ENCODE peak calls at places on chromosome 11, in eight cellular contexts. One of them, this sample, is unnamed. For H3K36me3, the result is how much of the 10 kb centered on the place peaks cover.

GRCh38 chr11:128579790-128580504 is 7.4 kb downstream of the ETS1 start:
- DNase-seq in astrocyte: no peak
- DNase-seq in stomach: no peak
- DNase-seq in brain microvascular endothelial cell: peak
- DNase-seq in gastrocnemius medialis: no peak
- DNase-seq in ovary: no peak
- DNase-seq in GM23248: peak
- DNase-seq in kidney epithelial cell: no peak
- DNase-seq in this sample: no peak

GRCh38 chr11:64826578-64827450 is 16.5 kb upstream of the MEN1 start:
- DNase-seq in astrocyte: no peak
- DNase-seq in stomach: no peak
- DNase-seq in brain microvascular endothelial cell: no peak
- DNase-seq in gastrocnemius medialis: no peak
- DNase-seq in ovary: no peak
- DNase-seq in GM23248: no peak
- DNase-seq in kidney epithelial cell: no peak
- DNase-seq in this sample: no peak

GRCh38 chr11:71364176-71364671 is 84.0 kb downstream of the DHCR7 start:
- DNase-seq in astrocyte: no peak
- DNase-seq in stomach: no peak
- DNase-seq in brain microvascular endothelial cell: no peak
- DNase-seq in gastrocnemius medialis: no peak
- DNase-seq in ovary: peak
- DNase-seq in GM23248: no peak
- DNase-seq in kidney epithelial cell: no peak
- DNase-seq in this sample: peak

GRCh38 chr11:131749100-131749499 is 378.7 kb downstream of the NTM start:
- DNase-seq in astrocyte: peak
- DNase-seq in stomach: no peak
- DNase-seq in brain microvascular endothelial cell: peak
- DNase-seq in gastrocnemius medialis: no peak
- DNase-seq in ovary: no peak
- DNase-seq in GM23248: peak
- DNase-seq in kidney epithelial cell: no peak
- DNase-seq in this sample: peak

GRCh38 chr11:117020287-117020686 is 77.9 kb downstream of the SIK3 start:
- DNase-seq in astrocyte: no peak
- DNase-seq in stomach: no peak
- DNase-seq in brain microvascular endothelial cell: no peak
- DNase-seq in gastrocnemius medialis: no peak
- DNase-seq in ovary: no peak
- DNase-seq in GM23248: no peak
- DNase-seq in kidney epithelial cell: no peak
- DNase-seq in this sample: no peak

GRCh38 chr11:36371590-36371989 is 75.5 kb downstream of the PRR5L start:
- DNase-seq in astrocyte: no peak
- DNase-seq in stomach: no peak
- DNase-seq in brain microvascular endothelial cell: no peak
- DNase-seq in gastrocnemius medialis: no peak
- DNase-seq in ovary: no peak
- DNase-seq in GM23248: no peak
- DNase-seq in kidney epithelial cell: no peak
- DNase-seq in this sample: no peak

GRCh38 chr11:88508808-88509581 is 171.5 kb upstream of the CTSC start:
- DNase-seq in astrocyte: peak
- DNase-seq in stomach: no peak
- DNase-seq in brain microvascular endothelial cell: no peak
- DNase-seq in gastrocnemius medialis: no peak
- DNase-seq in ovary: no peak
- DNase-seq in GM23248: peak
- DNase-seq in kidney epithelial cell: no peak
- DNase-seq in this sample: peak

GRCh38 chr11:111735262-111736116 is 30.7 kb downstream of the PPP2R1B start:
- DNase-seq in astrocyte: peak
- DNase-seq in stomach: peak
- DNase-seq in brain microvascular endothelial cell: peak
- DNase-seq in gastrocnemius medialis: peak
- DNase-seq in ovary: peak
- DNase-seq in GM23248: peak
- DNase-seq in kidney epithelial cell: peak
- DNase-seq in this sample: peak

GRCh38 chr11:18522388-18522787 is 4.4 kb downstream of the TSG101 start:
- DNase-seq in astrocyte: no peak
- DNase-seq in stomach: no peak
- DNase-seq in brain microvascular endothelial cell: no peak
- DNase-seq in gastrocnemius medialis: no peak
- DNase-seq in ovary: no peak
- DNase-seq in GM23248: peak
- DNase-seq in kidney epithelial cell: no peak
- DNase-seq in this sample: no peak

GRCh38 chr11:78830277-78830676 is 255.6 kb upstream of the NARS2 start:
- DNase-seq in astrocyte: no peak
- DNase-seq in stomach: no peak
- DNase-seq in brain microvascular endothelial cell: no peak
- DNase-seq in gastrocnemius medialis: no peak
- DNase-seq in ovary: no peak
- DNase-seq in GM23248: no peak
- DNase-seq in kidney epithelial cell: no peak
- DNase-seq in this sample: no peak

GRCh38 chr11:106770489-106771100 is 247.7 kb downstream of the GUCY1A2 start:
- DNase-seq in astrocyte: no peak
- DNase-seq in stomach: no peak
- DNase-seq in brain microvascular endothelial cell: no peak
- DNase-seq in gastrocnemius medialis: no peak
- DNase-seq in ovary: no peak
- DNase-seq in GM23248: peak
- DNase-seq in kidney epithelial cell: no peak
- DNase-seq in this sample: no peak

GRCh38 chr11:133724116-133724515 is 121.2 kb downstream of the SPATA19 start:
- DNase-seq in astrocyte: no peak
- DNase-seq in stomach: no peak
- DNase-seq in brain microvascular endothelial cell: no peak
- DNase-seq in gastrocnemius medialis: no peak
- DNase-seq in ovary: no peak
- DNase-seq in GM23248: no peak
- DNase-seq in kidney epithelial cell: no peak
- DNase-seq in this sample: no peak

GRCh38 chr11:57940044-57940781 is 83.5 kb upstream of the OR9Q1 start:
- DNase-seq in astrocyte: no peak
- DNase-seq in stomach: no peak
- DNase-seq in brain microvascular endothelial cell: no peak
- DNase-seq in gastrocnemius medialis: no peak
- DNase-seq in ovary: no peak
- DNase-seq in GM23248: peak
- DNase-seq in kidney epithelial cell: no peak
- DNase-seq in this sample: no peak

GRCh38 chr11:104663190-104664140 is 234.8 kb downstream of the CASP12 start:
- DNase-seq in astrocyte: no peak
- DNase-seq in stomach: no peak
- DNase-seq in brain microvascular endothelial cell: no peak
- DNase-seq in gastrocnemius medialis: no peak
- DNase-seq in ovary: no peak
- DNase-seq in GM23248: no peak
- DNase-seq in kidney epithelial cell: no peak
- DNase-seq in this sample: peak

GRCh38 chr11:116364357-116364756 is 408.4 kb downstream of the BUD13 start:
- DNase-seq in astrocyte: no peak
- DNase-seq in stomach: no peak
- DNase-seq in brain microvascular endothelial cell: no peak
- DNase-seq in gastrocnemius medialis: no peak
- DNase-seq in ovary: no peak
- DNase-seq in GM23248: no peak
- DNase-seq in kidney epithelial cell: no peak
- DNase-seq in this sample: no peak

GRCh38 chr11:46120361-46120710 is 918 bp downstream of the PHF21A start:
- DNase-seq in astrocyte: no peak
- DNase-seq in stomach: no peak
- DNase-seq in brain microvascular endothelial cell: no peak
- DNase-seq in gastrocnemius medialis: no peak
- DNase-seq in ovary: peak
- DNase-seq in GM23248: peak
- DNase-seq in kidney epithelial cell: no peak
- DNase-seq in this sample: peak

GRCh38 chr11:92632510-92632909 is 336.9 kb upstream of the MTNR1B start:
- DNase-seq in astrocyte: no peak
- DNase-seq in stomach: no peak
- DNase-seq in brain microvascular endothelial cell: no peak
- DNase-seq in gastrocnemius medialis: no peak
- DNase-seq in ovary: no peak
- DNase-seq in GM23248: no peak
- DNase-seq in kidney epithelial cell: no peak
- DNase-seq in this sample: no peak

GRCh38 chr11:34002420-34002819 is 49.1 kb upstream of the CAPRIN1 start:
- DNase-seq in astrocyte: no peak
- DNase-seq in stomach: peak
- DNase-seq in brain microvascular endothelial cell: no peak
- DNase-seq in gastrocnemius medialis: no peak
- DNase-seq in ovary: no peak
- DNase-seq in GM23248: no peak
- DNase-seq in kidney epithelial cell: no peak
- DNase-seq in this sample: no peak

GRCh38 chr11:74636633-74637184 is 44.3 kb downstream of the POLD3 start:
- DNase-seq in astrocyte: peak
- DNase-seq in stomach: no peak
- DNase-seq in brain microvascular endothelial cell: peak
- DNase-seq in gastrocnemius medialis: no peak
- DNase-seq in ovary: no peak
- DNase-seq in GM23248: peak
- DNase-seq in kidney epithelial cell: peak
- DNase-seq in this sample: no peak

GRCh38 chr11:95264881-95265280 is 33.9 kb upstream of the SESN3 start:
- DNase-seq in astrocyte: no peak
- DNase-seq in stomach: no peak
- DNase-seq in brain microvascular endothelial cell: no peak
- DNase-seq in gastrocnemius medialis: no peak
- DNase-seq in ovary: no peak
- DNase-seq in GM23248: no peak
- DNase-seq in kidney epithelial cell: no peak
- DNase-seq in this sample: no peak
- H3K36me3 ChIP-seq in astrocyte: under half
- H3K36me3 ChIP-seq in stomach: under half
- H3K36me3 ChIP-seq in brain microvascular endothelial cell: under half
- H3K36me3 ChIP-seq in gastrocnemius medialis: under half
- H3K36me3 ChIP-seq in ovary: under half
- H3K36me3 ChIP-seq in GM23248: under half
- H3K36me3 ChIP-seq in kidney epithelial cell: under half
- H3K36me3 ChIP-seq in this sample: under half

GRCh38 chr11:95816037-95816436 is 25.7 kb downstream of the CEP57 start:
- DNase-seq in astrocyte: no peak
- DNase-seq in stomach: no peak
- DNase-seq in brain microvascular endothelial cell: no peak
- DNase-seq in gastrocnemius medialis: no peak
- DNase-seq in ovary: no peak
- DNase-seq in GM23248: no peak
- DNase-seq in kidney epithelial cell: no peak
- DNase-seq in this sample: no peak

GRCh38 chr11:95821640-95822039 is 31.3 kb downstream of the CEP57 start:
- DNase-seq in astrocyte: peak
- DNase-seq in stomach: no peak
- DNase-seq in brain microvascular endothelial cell: no peak
- DNase-seq in gastrocnemius medialis: no peak
- DNase-seq in ovary: no peak
- DNase-seq in GM23248: peak
- DNase-seq in kidney epithelial cell: no peak
- DNase-seq in this sample: no peak
- H3K36me3 ChIP-seq in astrocyte: under half
- H3K36me3 ChIP-seq in stomach: half or more
- H3K36me3 ChIP-seq in brain microvascular endothelial cell: under half
- H3K36me3 ChIP-seq in gastrocnemius medialis: under half
- H3K36me3 ChIP-seq in ovary: under half
- H3K36me3 ChIP-seq in GM23248: under half
- H3K36me3 ChIP-seq in kidney epithelial cell: under half
- H3K36me3 ChIP-seq in this sample: under half

DNA sequence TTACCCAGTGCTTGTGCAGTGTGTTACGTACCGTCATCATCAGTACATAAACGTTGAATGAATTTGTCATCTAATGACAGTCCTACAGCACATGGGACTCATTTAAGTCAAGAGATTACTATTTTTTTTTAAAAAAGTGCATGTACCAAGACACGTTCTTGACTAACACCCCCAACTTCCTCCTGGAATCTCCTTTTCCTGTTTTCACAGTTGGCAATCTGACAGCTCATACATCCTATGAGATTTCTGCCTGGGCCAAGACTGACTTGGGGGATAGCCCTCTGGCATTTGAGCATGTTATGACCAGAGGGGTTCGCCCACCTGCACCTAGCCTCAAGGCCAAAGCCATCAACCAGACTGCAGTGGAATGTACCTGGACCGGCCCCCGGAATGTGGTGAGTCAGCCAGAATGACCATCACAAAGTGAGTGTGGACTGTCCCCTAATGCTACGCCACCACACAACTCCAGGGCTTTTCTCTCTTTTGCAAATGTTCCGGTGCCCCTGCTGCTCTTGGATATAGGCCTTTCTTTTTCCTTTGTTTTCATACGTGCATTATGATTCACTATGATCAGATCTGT is 162.0 kb upstream of the SORL1-AS1 start:
- DNase-seq in astrocyte: no peak
- DNase-seq in stomach: no peak
- DNase-seq in brain microvascular endothelial cell: no peak
- DNase-seq in gastrocnemius medialis: no peak
- DNase-seq in ovary: no peak
- DNase-seq in GM23248: no peak
- DNase-seq in kidney epithelial cell: no peak
- DNase-seq in this sample: no peak
- H3K36me3 ChIP-seq in astrocyte: under half
- H3K36me3 ChIP-seq in stomach: half or more
- H3K36me3 ChIP-seq in brain microvascular endothelial cell: under half
- H3K36me3 ChIP-seq in gastrocnemius medialis: under half
- H3K36me3 ChIP-seq in ovary: under half
- H3K36me3 ChIP-seq in GM23248: under half
- H3K36me3 ChIP-seq in kidney epithelial cell: under half
- H3K36me3 ChIP-seq in this sample: under half

DNA sequence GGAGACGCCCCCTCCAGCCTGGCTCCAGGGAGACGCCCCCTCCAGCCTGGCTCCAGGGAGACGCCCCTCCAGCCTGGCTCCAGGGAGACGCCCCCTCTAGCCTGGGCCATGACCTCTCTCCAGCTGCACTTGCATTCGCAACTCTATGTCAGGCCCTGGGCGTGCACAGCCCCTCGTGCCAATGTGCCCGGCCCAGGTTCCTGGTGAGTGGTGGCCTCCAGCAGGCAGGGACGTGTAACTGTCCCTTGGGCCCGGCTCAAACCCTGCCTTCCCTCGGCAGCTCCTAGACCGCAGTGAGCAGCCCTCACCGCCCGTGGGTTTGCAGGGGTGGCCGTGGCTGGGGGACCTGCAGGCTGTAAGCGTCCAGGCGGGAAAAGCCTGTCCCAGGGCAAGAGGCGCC is 6.8 kb downstream of the MUC6 start:
- DNase-seq in astrocyte: no peak
- DNase-seq in stomach: no peak
- DNase-seq in brain microvascular endothelial cell: no peak
- DNase-seq in gastrocnemius medialis: no peak
- DNase-seq in ovary: no peak
- DNase-seq in GM23248: peak
- DNase-seq in kidney epithelial cell: no peak
- DNase-seq in this sample: no peak
- H3K36me3 ChIP-seq in astrocyte: under half
- H3K36me3 ChIP-seq in stomach: under half
- H3K36me3 ChIP-seq in brain microvascular endothelial cell: under half
- H3K36me3 ChIP-seq in gastrocnemius medialis: under half
- H3K36me3 ChIP-seq in ovary: under half
- H3K36me3 ChIP-seq in GM23248: under half
- H3K36me3 ChIP-seq in kidney epithelial cell: under half
- H3K36me3 ChIP-seq in this sample: under half

GRCh38 chr11:67438121-67438902 is 830 bp upstream of the PTPRCAP start:
- DNase-seq in astrocyte: no peak
- DNase-seq in stomach: peak
- DNase-seq in brain microvascular endothelial cell: no peak
- DNase-seq in gastrocnemius medialis: no peak
- DNase-seq in ovary: no peak
- DNase-seq in GM23248: no peak
- DNase-seq in kidney epithelial cell: no peak
- DNase-seq in this sample: no peak
- H3K36me3 ChIP-seq in astrocyte: under half
- H3K36me3 ChIP-seq in stomach: half or more
- H3K36me3 ChIP-seq in brain microvascular endothelial cell: half or more
- H3K36me3 ChIP-seq in gastrocnemius medialis: under half
- H3K36me3 ChIP-seq in ovary: under half
- H3K36me3 ChIP-seq in GM23248: under half
- H3K36me3 ChIP-seq in kidney epithelial cell: under half
- H3K36me3 ChIP-seq in this sample: under half

This sample was measured in MG63.